ENCODE peak calls at places on chromosome 6, in six cellular contexts. One of them, this sample, is unnamed.

GRCh38 chr6:125346926-125347563 is 45.3 kb upstream of the HDDC2 start:
- DNase-seq in astrocyte of the spinal cord: no peak
- DNase-seq in GM12865: peak
- DNase-seq in psoas muscle: no peak
- DNase-seq in left ventricle myocardium inferior: no peak
- DNase-seq in epithelial cell of esophagus: no peak
- DNase-seq in this sample: peak

GRCh38 chr6:85408039-85408438 is 41.8 kb upstream of the NT5E start:
- DNase-seq in left ventricle myocardium inferior: no peak
- DNase-seq in psoas muscle: no peak
- DNase-seq in epithelial cell of esophagus: no peak
- DNase-seq in GM12865: no peak
- DNase-seq in astrocyte of the spinal cord: no peak
- DNase-seq in this sample: no peak

GRCh38 chr6:43635387-43636311 is at the start of gene MAD2L1BP:
- DNase-seq in astrocyte of the spinal cord: peak
- DNase-seq in left ventricle myocardium inferior: peak
- DNase-seq in epithelial cell of esophagus: peak
- DNase-seq in psoas muscle: peak
- DNase-seq in GM12865: peak
- DNase-seq in this sample: peak

GRCh38 chr6:157966990-157967389 is 14.7 kb upstream of the SYNJ2 start:
- DNase-seq in GM12865: no peak
- DNase-seq in left ventricle myocardium inferior: no peak
- DNase-seq in astrocyte of the spinal cord: no peak
- DNase-seq in psoas muscle: no peak
- DNase-seq in epithelial cell of esophagus: no peak
- DNase-seq in this sample: no peak

GRCh38 chr6:94735270-94735669 is 842.1 kb upstream of the MANEA start:
- DNase-seq in psoas muscle: no peak
- DNase-seq in GM12865: no peak
- DNase-seq in astrocyte of the spinal cord: no peak
- DNase-seq in epithelial cell of esophagus: no peak
- DNase-seq in left ventricle myocardium inferior: no peak
- DNase-seq in this sample: no peak

GRCh38 chr6:127342296-127342945 is 988 bp downstream of the ECHDC1 start:
- DNase-seq in GM12865: peak
- DNase-seq in left ventricle myocardium inferior: no peak
- DNase-seq in epithelial cell of esophagus: no peak
- DNase-seq in psoas muscle: no peak
- DNase-seq in astrocyte of the spinal cord: peak
- DNase-seq in this sample: no peak

GRCh38 chr6:43669050-43669921 is 18.3 kb downstream of the MRPS18A start:
- DNase-seq in psoas muscle: peak
- DNase-seq in left ventricle myocardium inferior: peak
- DNase-seq in GM12865: no peak
- DNase-seq in astrocyte of the spinal cord: peak
- DNase-seq in epithelial cell of esophagus: peak
- DNase-seq in this sample: no peak

GRCh38 chr6:43674921-43675320 is 12.7 kb downstream of the MRPS18A start:
- DNase-seq in astrocyte of the spinal cord: no peak
- DNase-seq in GM12865: no peak
- DNase-seq in left ventricle myocardium inferior: no peak
- DNase-seq in psoas muscle: no peak
- DNase-seq in epithelial cell of esophagus: no peak
- DNase-seq in this sample: no peak

GRCh38 chr6:121520337-121521163 is 85.1 kb downstream of the GJA1 start:
- DNase-seq in left ventricle myocardium inferior: no peak
- DNase-seq in epithelial cell of esophagus: peak
- DNase-seq in astrocyte of the spinal cord: peak
- DNase-seq in GM12865: no peak
- DNase-seq in psoas muscle: no peak
- DNase-seq in this sample: no peak

GRCh38 chr6:33989016-33989854 is 156.7 kb downstream of the GRM4 start:
- DNase-seq in epithelial cell of esophagus: no peak
- DNase-seq in astrocyte of the spinal cord: no peak
- DNase-seq in GM12865: no peak
- DNase-seq in psoas muscle: no peak
- DNase-seq in left ventricle myocardium inferior: no peak
- DNase-seq in this sample: no peak

GRCh38 chr6:53866231-53866630 is 71.4 kb downstream of the LRRC1 start:
- DNase-seq in psoas muscle: no peak
- DNase-seq in GM12865: no peak
- DNase-seq in astrocyte of the spinal cord: peak
- DNase-seq in epithelial cell of esophagus: no peak
- DNase-seq in left ventricle myocardium inferior: no peak
- DNase-seq in this sample: no peak

GRCh38 chr6:24929255-24929654 is 6.5 kb downstream of the RIPOR2 start:
- DNase-seq in astrocyte of the spinal cord: no peak
- DNase-seq in psoas muscle: no peak
- DNase-seq in GM12865: peak
- DNase-seq in left ventricle myocardium inferior: no peak
- DNase-seq in epithelial cell of esophagus: no peak
- DNase-seq in this sample: no peak

GRCh38 chr6:138421089-138421488 is 17.1 kb downstream of the HEBP2 start:
- DNase-seq in epithelial cell of esophagus: no peak
- DNase-seq in GM12865: no peak
- DNase-seq in astrocyte of the spinal cord: no peak
- DNase-seq in left ventricle myocardium inferior: no peak
- DNase-seq in psoas muscle: no peak
- DNase-seq in this sample: no peak

GRCh38 chr6:32947552-32948465 is 5.1 kb downstream of the HLA-DMA start:
- DNase-seq in GM12865: peak
- DNase-seq in astrocyte of the spinal cord: peak
- DNase-seq in left ventricle myocardium inferior: no peak
- DNase-seq in epithelial cell of esophagus: peak
- DNase-seq in psoas muscle: no peak
- DNase-seq in this sample: no peak

GRCh38 chr6:89297695-89298351 is 17.3 kb downstream of the GABRR2 start:
- DNase-seq in GM12865: peak
- DNase-seq in left ventricle myocardium inferior: peak
- DNase-seq in psoas muscle: peak
- DNase-seq in epithelial cell of esophagus: peak
- DNase-seq in astrocyte of the spinal cord: peak
- DNase-seq in this sample: peak

GRCh38 chr6:167512926-167513325 is 188.0 kb downstream of the TTLL2 start:
- DNase-seq in psoas muscle: no peak
- DNase-seq in epithelial cell of esophagus: no peak
- DNase-seq in GM12865: no peak
- DNase-seq in left ventricle myocardium inferior: no peak
- DNase-seq in astrocyte of the spinal cord: no peak
- DNase-seq in this sample: no peak

GRCh38 chr6:105793132-105793531 is 293.0 kb upstream of the PRDM1 start:
- DNase-seq in astrocyte of the spinal cord: no peak
- DNase-seq in left ventricle myocardium inferior: no peak
- DNase-seq in epithelial cell of esophagus: peak
- DNase-seq in GM12865: peak
- DNase-seq in psoas muscle: no peak
- DNase-seq in this sample: no peak

GRCh38 chr6:127198549-127198948 is 68.1 kb upstream of the RNF146 start:
- DNase-seq in psoas muscle: no peak
- DNase-seq in left ventricle myocardium inferior: no peak
- DNase-seq in astrocyte of the spinal cord: no peak
- DNase-seq in GM12865: no peak
- DNase-seq in epithelial cell of esophagus: peak
- DNase-seq in this sample: no peak

GRCh38 chr6:133230022-133230421 is 11.1 kb upstream of the EYA4 start:
- DNase-seq in left ventricle myocardium inferior: no peak
- DNase-seq in epithelial cell of esophagus: no peak
- DNase-seq in astrocyte of the spinal cord: no peak
- DNase-seq in GM12865: no peak
- DNase-seq in psoas muscle: no peak
- DNase-seq in this sample: no peak

GRCh38 chr6:147142684-147143245 is 61.5 kb upstream of the STXBP5 start:
- DNase-seq in psoas muscle: no peak
- DNase-seq in epithelial cell of esophagus: no peak
- DNase-seq in GM12865: no peak
- DNase-seq in astrocyte of the spinal cord: no peak
- DNase-seq in left ventricle myocardium inferior: no peak
- DNase-seq in this sample: no peak

GRCh38 chr6:79841577-79842381 is 105.6 kb downstream of the ELOVL4 start:
- DNase-seq in psoas muscle: no peak
- DNase-seq in GM12865: no peak
- DNase-seq in epithelial cell of esophagus: peak
- DNase-seq in left ventricle myocardium inferior: no peak
- DNase-seq in astrocyte of the spinal cord: no peak
- DNase-seq in this sample: no peak

GRCh38 chr6:32937230-32937633 is 3.6 kb downstream of the HLA-DMB start:
- DNase-seq in left ventricle myocardium inferior: no peak
- DNase-seq in astrocyte of the spinal cord: no peak
- DNase-seq in psoas muscle: no peak
- DNase-seq in GM12865: no peak
- DNase-seq in epithelial cell of esophagus: no peak
- DNase-seq in this sample: no peak

GRCh38 chr6:32153252-32153834 is 598 bp upstream of the PPT2 start:
- DNase-seq in epithelial cell of esophagus: peak
- DNase-seq in left ventricle myocardium inferior: no peak
- DNase-seq in astrocyte of the spinal cord: no peak
- DNase-seq in GM12865: no peak
- DNase-seq in psoas muscle: peak
- DNase-seq in this sample: no peak

GRCh38 chr6:164693934-164694333 is 615.5 kb downstream of the C6orf118 start:
- DNase-seq in psoas muscle: no peak
- DNase-seq in epithelial cell of esophagus: no peak
- DNase-seq in astrocyte of the spinal cord: peak
- DNase-seq in GM12865: no peak
- DNase-seq in left ventricle myocardium inferior: no peak
- DNase-seq in this sample: no peak

GRCh38 chr6:143329323-143329722 is 121.2 kb downstream of the ADAT2 start:
- DNase-seq in epithelial cell of esophagus: peak
- DNase-seq in psoas muscle: no peak
- DNase-seq in GM12865: no peak
- DNase-seq in astrocyte of the spinal cord: no peak
- DNase-seq in left ventricle myocardium inferior: no peak
- DNase-seq in this sample: no peak

GRCh38 chr6:25138697-25139051 is 140.5 kb upstream of the CARMIL1 start:
- DNase-seq in astrocyte of the spinal cord: peak
- DNase-seq in psoas muscle: no peak
- DNase-seq in GM12865: peak
- DNase-seq in epithelial cell of esophagus: no peak
- DNase-seq in left ventricle myocardium inferior: no peak
- DNase-seq in this sample: peak

GRCh38 chr6:90294989-90295853 is 1.4 kb downstream of the BACH2 start:
- DNase-seq in left ventricle myocardium inferior: peak
- DNase-seq in epithelial cell of esophagus: peak
- DNase-seq in GM12865: peak
- DNase-seq in psoas muscle: peak
- DNase-seq in astrocyte of the spinal cord: peak
- DNase-seq in this sample: peak

GRCh38 chr6:43128926-43129325 is 42.1 kb upstream of the SRF start:
- DNase-seq in epithelial cell of esophagus: no peak
- DNase-seq in psoas muscle: no peak
- DNase-seq in left ventricle myocardium inferior: no peak
- DNase-seq in GM12865: no peak
- DNase-seq in astrocyte of the spinal cord: no peak
- DNase-seq in this sample: no peak

GRCh38 chr6:11341867-11342266 is 109.4 kb upstream of the NEDD9 start:
- DNase-seq in psoas muscle: no peak
- DNase-seq in astrocyte of the spinal cord: no peak
- DNase-seq in epithelial cell of esophagus: peak
- DNase-seq in GM12865: no peak
- DNase-seq in left ventricle myocardium inferior: no peak
- DNase-seq in this sample: no peak

DNA sequence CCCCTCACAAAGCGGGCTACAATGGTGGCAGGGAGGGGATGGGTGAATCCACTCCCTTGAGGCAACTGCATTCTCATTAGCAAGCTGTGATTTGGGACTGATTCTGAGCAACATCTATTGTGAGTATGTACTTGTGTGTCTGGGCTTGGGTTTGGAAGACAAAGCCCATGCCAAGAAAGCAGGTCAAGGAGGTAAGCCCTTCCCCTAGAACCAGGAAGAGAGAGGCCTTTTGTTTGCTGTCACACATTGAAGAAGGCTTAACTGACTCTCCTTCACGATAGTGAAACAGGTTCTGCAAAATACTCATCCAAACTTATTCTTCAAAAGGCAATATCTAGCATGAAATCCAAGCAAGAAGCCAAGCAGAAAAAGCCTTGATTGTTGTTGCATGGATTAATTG is 403.1 kb upstream of the ID4 start:
- DNase-seq in psoas muscle: no peak
- DNase-seq in epithelial cell of esophagus: no peak
- DNase-seq in GM12865: no peak
- DNase-seq in left ventricle myocardium inferior: no peak
- DNase-seq in astrocyte of the spinal cord: no peak
- DNase-seq in this sample: no peak
- TF ChIP-seq CTCF in psoas muscle: no peak
- TF ChIP-seq CTCF in epithelial cell of esophagus: no peak
- TF ChIP-seq CTCF in GM12865: no peak
- TF ChIP-seq CTCF in left ventricle myocardium inferior: no peak
- TF ChIP-seq CTCF in astrocyte of the spinal cord: no peak
- TF ChIP-seq CTCF in this sample: no peak

GRCh38 chr6:45377555-45378323 is at the start of gene SUPT3H:
- DNase-seq in epithelial cell of esophagus: peak
- DNase-seq in astrocyte of the spinal cord: peak
- DNase-seq in left ventricle myocardium inferior: peak
- DNase-seq in GM12865: peak
- DNase-seq in psoas muscle: peak
- DNase-seq in this sample: peak
- TF ChIP-seq CTCF in epithelial cell of esophagus: no peak
- TF ChIP-seq CTCF in astrocyte of the spinal cord: peak
- TF ChIP-seq CTCF in left ventricle myocardium inferior: peak
- TF ChIP-seq CTCF in GM12865: peak
- TF ChIP-seq CTCF in psoas muscle: peak
- TF ChIP-seq CTCF in this sample: peak

GRCh38 chr6:107957909-107958688 is at the start of gene SEC63:
- DNase-seq in GM12865: peak
- DNase-seq in astrocyte of the spinal cord: peak
- DNase-seq in psoas muscle: peak
- DNase-seq in epithelial cell of esophagus: peak
- DNase-seq in left ventricle myocardium inferior: peak
- DNase-seq in this sample: peak
- TF ChIP-seq CTCF in GM12865: no peak
- TF ChIP-seq CTCF in astrocyte of the spinal cord: no peak
- TF ChIP-seq CTCF in psoas muscle: no peak
- TF ChIP-seq CTCF in epithelial cell of esophagus: no peak
- TF ChIP-seq CTCF in left ventricle myocardium inferior: no peak
- TF ChIP-seq CTCF in this sample: no peak

DNA sequence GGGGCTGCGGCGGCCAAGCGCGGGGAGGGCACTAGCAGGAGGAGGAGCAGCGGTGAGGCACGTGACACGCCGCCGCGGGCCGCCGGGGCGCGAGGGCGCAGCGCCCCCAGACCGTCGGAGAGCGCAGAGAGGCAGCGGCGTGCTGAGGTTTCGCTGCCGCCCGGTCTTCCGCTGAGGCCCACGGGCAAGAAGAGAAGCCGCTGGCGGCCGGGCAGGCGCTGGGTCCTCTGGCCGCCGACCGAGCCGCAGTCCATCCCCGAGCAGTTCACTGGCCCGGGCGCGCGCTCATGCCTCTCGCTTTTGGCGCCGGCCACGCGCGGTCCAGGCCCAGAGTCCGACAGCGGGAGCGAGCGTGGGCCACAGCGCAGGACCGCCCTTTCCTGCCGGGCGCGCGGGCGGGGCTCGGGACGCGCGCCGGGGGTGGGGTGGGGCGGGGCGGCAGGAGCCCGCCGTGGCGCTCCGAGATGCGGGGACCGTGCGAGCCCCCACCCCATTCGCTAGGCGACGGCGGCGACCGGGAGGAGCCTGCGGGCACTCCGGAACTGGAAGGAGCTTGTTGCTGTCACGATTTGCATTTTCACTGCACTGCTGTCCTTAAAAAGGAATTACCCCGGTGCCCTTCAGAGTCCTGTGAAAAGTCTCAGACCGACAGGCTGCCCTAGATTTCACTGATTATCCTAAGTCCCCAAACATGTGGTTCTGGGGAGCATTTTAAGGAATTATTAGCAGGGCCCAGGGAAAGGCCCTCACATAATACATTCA is at the start of gene MCUR1:
- DNase-seq in astrocyte of the spinal cord: peak
- DNase-seq in epithelial cell of esophagus: peak
- DNase-seq in psoas muscle: peak
- DNase-seq in left ventricle myocardium inferior: peak
- DNase-seq in GM12865: peak
- DNase-seq in this sample: peak
- TF ChIP-seq CTCF in astrocyte of the spinal cord: no peak
- TF ChIP-seq CTCF in epithelial cell of esophagus: no peak
- TF ChIP-seq CTCF in psoas muscle: peak
- TF ChIP-seq CTCF in left ventricle myocardium inferior: peak
- TF ChIP-seq CTCF in GM12865: peak
- TF ChIP-seq CTCF in this sample: no peak